ENCODE peak calls at places on chromosomes 12 and 14, in eight cellular contexts. J is NCI-H1417; T is cardiac muscle cell; K is heart right ventricle; G is CD4-positive, alpha-beta T cell; I is T-cell; V is erythroblast; M is naive thymus-derived CD8-positive, alpha-beta T cell. E is an unnamed sample.

GRCh38 chr14:94933411-94933964 is 163.6 kb upstream of the GSC start:
- DNase-seq in J (no peak), T (no peak), K (no peak), G (no peak), I (no peak), V (no peak), M (no peak), E (no peak)

GRCh38 chr12:124759841-124760508 is 103.7 kb downstream of the SCARB1 start:
- DNase-seq in J (no peak), T (no peak), K (no peak), G (no peak), I (no peak), V (no peak), M (no peak), E (no peak)

GRCh38 chr12:62907067-62907466 is 27.9 kb downstream of the PPM1H start:
- DNase-seq in J (no peak), T (no peak), K (no peak), G (no peak), I (no peak), V (no peak), M (no peak), E (no peak)

GRCh38 chr12:11718768-11719253 is 69.3 kb downstream of the ETV6 start:
- DNase-seq in J (peak; percentile 29), T (peak; percentile 38), K (no peak), G (no peak), I (no peak), V (no peak), M (no peak), E (no peak)

GRCh38 chr12:123936471-123936870 is 36.2 kb downstream of the CCDC92 start:
- DNase-seq in J (no peak), T (no peak), K (no peak), G (no peak), I (no peak), V (no peak), M (no peak), E (no peak)

GRCh38 chr14:68774771-68775613 is 17.9 kb downstream of the ZFP36L1 start:
- DNase-seq in J (peak; percentile 48), T (no peak), K (no peak), G (no peak), I (no peak), V (no peak), M (no peak), E (no peak)

GRCh38 chr12:69069479-69069878 is 136.5 kb upstream of the CPM start:
- DNase-seq in J (no peak), T (no peak), K (no peak), G (no peak), I (no peak), V (no peak), M (no peak), E (no peak)

GRCh38 chr14:104294628-104294982 is 156.2 kb downstream of the KIF26A start:
- DNase-seq in J (peak; percentile 27), T (no peak), K (no peak), G (no peak), I (no peak), V (no peak), M (no peak), E (no peak)

GRCh38 chr12:107395817-107396216 is 289.8 kb upstream of the PWP1 start:
- DNase-seq in J (no peak), T (no peak), K (no peak), G (no peak), I (no peak), V (no peak), M (no peak), E (no peak)

GRCh38 chr12:102939670-102940222 is 17.7 kb upstream of the ASCL1 start:
- DNase-seq in J (no peak), T (no peak), K (no peak), G (no peak), I (no peak), V (no peak), M (no peak), E (no peak)

GRCh38 chr14:95458459-95458858 is 58.0 kb downstream of the SYNE3 start:
- DNase-seq in J (no peak), T (no peak), K (no peak), G (no peak), I (no peak), V (no peak), M (no peak), E (no peak)

GRCh38 chr14:100305446-100306255 is 593 bp downstream of the SLC25A29 start:
- DNase-seq in J (peak; percentile 76), T (no peak), K (peak; percentile 21), G (no peak), I (peak; percentile 52), V (peak; percentile 42), M (peak; percentile 41), E (no peak)

GRCh38 chr14:61701946-61702345 is 6.6 kb downstream of the HIF1A start:
- DNase-seq in J (no peak), T (no peak), K (no peak), G (no peak), I (no peak), V (no peak), M (no peak), E (no peak)

GRCh38 chr14:77647853-77648252 is 31.4 kb upstream of the SPTLC2 start:
- DNase-seq in J (no peak), T (no peak), K (no peak), G (no peak), I (no peak), V (no peak), M (no peak), E (no peak)

GRCh38 chr14:99158646-99159165 is 113.3 kb downstream of the BCL11B start:
- DNase-seq in J (no peak), T (no peak), K (no peak), G (no peak), I (no peak), V (no peak), M (no peak), E (no peak)

GRCh38 chr12:94667031-94667540 is 16.7 kb upstream of the TMCC3 start:
- DNase-seq in J (no peak), T (no peak), K (no peak), G (no peak), I (no peak), V (no peak), M (no peak), E (no peak)

E was measured in CD4-positive, CD25-positive, alpha-beta regulatory T cell.